ENCODE peak calls at places on chromosomes 2 and 18, in four cellular contexts. A is epithelial cell of esophagus, U is T-helper 1 cell, R is endodermal cell. D is an unnamed sample.

GRCh38 chr2:172813314-172813888 is 77.8 kb downstream of the RAPGEF4 start:
- DNase-seq in A (peak; percentile 50), U (no peak), R (no peak), D (peak; percentile 39)

GRCh38 chr2:64654993-64655666 is 1.4 kb upstream of the SERTAD2 start:
- DNase-seq in A (no peak), U (no peak), R (no peak), D (peak; percentile 26)

GRCh38 chr2:20091305-20091991 is 40.0 kb upstream of the LAPTM4A start:
- DNase-seq in A (peak; percentile 86), U (no peak), R (no peak), D (peak; percentile 81)

GRCh38 chr2:174334781-174335604 is at the start of gene SP9:
- DNase-seq in A (peak; percentile 54), U (no peak), R (peak; percentile 94), D (no peak)

GRCh38 chr2:233075966-233076339 is 15.8 kb downstream of the INPP5D start:
- DNase-seq in A (no peak), U (no peak), R (peak; percentile 65), D (no peak)

GRCh38 chr2:85534875-85535274 is 4.1 kb upstream of the MAT2A start:
- DNase-seq in A (no peak), U (no peak), R (no peak), D (no peak)

GRCh38 chr2:132582360-132582759 is 87.6 kb downstream of the LYPD1 start:
- DNase-seq in A (no peak), U (no peak), R (peak; percentile 51), D (no peak)

GRCh38 chr2:121766624-121767023 is 11.2 kb downstream of the TSN start:
- DNase-seq in A (no peak), U (no peak), R (no peak), D (no peak)

GRCh38 chr2:239865059-239865639 is 160.0 kb downstream of the NDUFA10 start:
- DNase-seq in A (no peak), U (no peak), R (peak; percentile 32), D (no peak)

GRCh38 chr18:57084331-57085298 is 62.3 kb upstream of the BOD1L2 start:
- DNase-seq in A (no peak), U (no peak), R (no peak), D (no peak)

GRCh38 chr2:30267161-30267568 is 35.8 kb downstream of the LBH start:
- DNase-seq in A (no peak), U (no peak), R (peak; percentile 61), D (no peak)

GRCh38 chr2:11073251-11073650 is 82.0 kb upstream of the SLC66A3 start:
- DNase-seq in A (peak; percentile 21), U (no peak), R (peak; percentile 94), D (peak; percentile 28)

GRCh38 chr2:221502270-221502973 is 69.7 kb downstream of the EPHA4 start:
- DNase-seq in A (peak; percentile 76), U (no peak), R (no peak), D (peak; percentile 77)

GRCh38 chr2:161570424-161571050 is 53.7 kb upstream of the SLC4A10 start:
- DNase-seq in A (no peak), U (no peak), R (peak; percentile 64), D (no peak)

GRCh38 chr18:63788447-63789096 is 13.4 kb downstream of the SERPINB7 start:
- DNase-seq in A (peak; percentile 98), U (no peak), R (no peak), D (peak; percentile 98)

GRCh38 chr2:37877457-37878315 is 47.4 kb upstream of the RMDN2 start:
- DNase-seq in A (peak; percentile 71), U (no peak), R (no peak), D (peak; percentile 65)

GRCh38 chr18:26549103-26549485 is 741 bp upstream of the KCTD1 start:
- DNase-seq in A (peak; percentile 88), U (no peak), R (peak; percentile 83), D (peak; percentile 68)

GRCh38 chr2:118050386-118050785 is 36.5 kb upstream of the CCDC93 start:
- DNase-seq in A (no peak), U (no peak), R (no peak), D (no peak)

GRCh38 chr2:200845669-200846325 is 18.7 kb downstream of the CLK1 start:
- DNase-seq in A (peak; percentile 81), U (no peak), R (no peak), D (peak; percentile 81)

GRCh38 chr18:1014496-1014895 is 109.8 kb downstream of the ADCYAP1 start:
- DNase-seq in A (no peak), U (no peak), R (peak; percentile 53), D (no peak)

GRCh38 chr2:60354713-60355112 is 198.7 kb downstream of the BCL11A start:
- DNase-seq in A (peak; percentile 94), U (no peak), R (peak; percentile 37), D (peak; percentile 91)

GRCh38 chr2:84741182-84741822 is 139.6 kb downstream of the TRABD2A start:
- DNase-seq in A (peak; percentile 29), U (peak; percentile 10), R (peak; percentile 88), D (peak; percentile 21)

GRCh38 chr2:120525056-120526046 is 179.4 kb downstream of the INHBB start:
- DNase-seq in A (no peak), U (no peak), R (no peak), D (no peak)

GRCh38 chr2:237092920-237093781 is 7.5 kb downstream of the COPS8 start:
- DNase-seq in A (peak; percentile 75), U (no peak), R (no peak), D (peak; percentile 54)

GRCh38 chr2:84970956-84971798 is at the start of gene KCMF1:
- DNase-seq in A (peak; percentile 83), U (peak; percentile 70), R (peak; percentile 91), D (peak; percentile 48)

GRCh38 chr18:63844254-63844653 is 43.3 kb upstream of the SERPINB2 start:
- DNase-seq in A (peak; percentile 66), U (no peak), R (no peak), D (peak; percentile 68)

GRCh38 chr2:61855178-61855523 is 1.3 kb upstream of the FAM161A start:
- DNase-seq in A (peak; percentile 19), U (no peak), R (peak; percentile 79), D (peak; percentile 42)

GRCh38 chr2:160613466-160614153 is 120.0 kb upstream of the RBMS1 start:
- DNase-seq in A (peak; percentile 77), U (no peak), R (no peak), D (peak; percentile 91)

GRCh38 chr2:167147254-167147941 is 259.1 kb downstream of the XIRP2 start:
- DNase-seq in A (no peak), U (no peak), R (no peak), D (no peak)

GRCh38 chr2:221342388-221342787 is 229.7 kb downstream of the EPHA4 start:
- DNase-seq in A (no peak), U (no peak), R (no peak), D (no peak)

GRCh38 chr2:149089068-149089467 is 50.6 kb downstream of the LYPD6B start:
- DNase-seq in A (peak; percentile 33), U (no peak), R (no peak), D (peak; percentile 44)

GRCh38 chr2:42923632-42924425 is 131.4 kb upstream of the HAAO start:
- DNase-seq in A (peak; percentile 60), U (no peak), R (no peak), D (peak; percentile 67)

GRCh38 chr2:156532989-156533388 is 96.8 kb downstream of the GPD2 start:
- DNase-seq in A (no peak), U (no peak), R (no peak), D (no peak)

GRCh38 chr18:52426041-52426440 is 86.0 kb downstream of the DCC start:
- DNase-seq in A (no peak), U (no peak), R (no peak), D (no peak)

GRCh38 chr18:23504720-23505119 is 1.4 kb downstream of the RMC1 start:
- DNase-seq in A (no peak), U (no peak), R (no peak), D (no peak)

D was measured in bronchial epithelial cell.